ENCODE peak calls at places on chromosomes 6 and 20, in four cellular contexts. X is fibroblast of pulmonary artery, L is cardiac fibroblast, A is AG09309. Y is an unnamed sample.

GRCh38 chr6:107690864-107691661 is 133.1 kb downstream of the SCML4 start:
- DNase-seq in A (peak), X (peak), L (peak), Y (peak)

GRCh38 chr6:94341173-94341572 is 921.8 kb upstream of the EPHA7 start:
- DNase-seq in X (no peak), L (no peak), A (no peak), Y (no peak)

GRCh38 chr6:21679761-21680265 is 86.3 kb downstream of the SOX4 start:
- DNase-seq in X (peak), L (peak), A (peak), Y (peak)

GRCh38 chr20:47600967-47601547 is 99.4 kb downstream of the NCOA3 start:
- DNase-seq in L (no peak), A (no peak), X (no peak), Y (no peak)

GRCh38 chr20:21099653-21100589 is 6.2 kb downstream of the LINC00237 start:
- DNase-seq in L (peak), X (peak), A (no peak), Y (no peak)

GRCh38 chr6:170269151-170269872 is 21.6 kb downstream of the DLL1 start:
- DNase-seq in X (no peak), A (no peak), L (no peak), Y (no peak)

GRCh38 chr6:134678436-134678889 is 271.4 kb downstream of the ALDH8A1 start:
- DNase-seq in L (peak), X (peak), A (no peak), Y (peak)

GRCh38 chr6:118356054-118356453 is 192.0 kb upstream of the PLN start:
- DNase-seq in X (no peak), A (peak), L (no peak), Y (peak)

GRCh38 chr6:110714143-110714542 is 101.1 kb downstream of the CDK19 start:
- DNase-seq in X (no peak), L (no peak), A (no peak), Y (peak)

GRCh38 chr6:125859691-125860210 is 69.0 kb downstream of the NCOA7 start:
- DNase-seq in X (peak), A (no peak), L (peak), Y (peak)

GRCh38 chr6:111159628-111160027 is 72.3 kb downstream of the SLC16A10 start:
- DNase-seq in A (no peak), X (no peak), L (no peak), Y (no peak)

GRCh38 chr6:42742116-42742894 is 3.6 kb downstream of the TBCC start:
- DNase-seq in X (peak), L (peak), A (no peak), Y (no peak)

GRCh38 chr6:157021267-157022021 is 244.3 kb downstream of the ARID1B start:
- DNase-seq in A (peak), L (peak), X (peak), Y (peak)

GRCh38 chr6:36643967-36644366 is 34.5 kb upstream of the CDKN1A start:
- DNase-seq in X (no peak), A (no peak), L (no peak), Y (no peak)

GRCh38 chr6:39992861-39993622 is 58.8 kb upstream of the MOCS1 start:
- DNase-seq in X (peak), A (no peak), L (no peak), Y (no peak)

GRCh38 chr20:31869942-31870702 is at the start of the genes DUSP15 and TTLL9:
- DNase-seq in A (no peak), L (no peak), X (no peak), Y (no peak)

GRCh38 chr6:41785254-41785653 is 2.2 kb upstream of the TOMM6 start:
- DNase-seq in X (no peak), A (no peak), L (no peak), Y (no peak)

GRCh38 chr6:43972915-43973304 is 154.3 kb downstream of the MRPL14 start:
- DNase-seq in A (peak), X (peak), L (peak), Y (peak)

GRCh38 chr6:7542065-7542877 is 800 bp downstream of the DSP start:
- DNase-seq in A (no peak), X (no peak), L (no peak), Y (peak)

GRCh38 chr20:32466739-32467505 is 108.8 kb downstream of the ASXL1 start:
- DNase-seq in X (no peak), A (no peak), L (no peak), Y (no peak)

GRCh38 chr20:50425076-50425475 is 85.1 kb upstream of the PTPN1 start:
- DNase-seq in A (no peak), X (no peak), L (no peak), Y (no peak)

GRCh38 chr20:48015136-48015925 is 230.1 kb upstream of the SULF2 start:
- DNase-seq in X (peak), A (no peak), L (no peak), Y (peak)

GRCh38 chr6:79949235-79949634 is 1.9 kb upstream of the ELOVL4 start:
- DNase-seq in A (peak), X (peak), L (peak), Y (peak)

GRCh38 chr6:85556992-85557668 is 36.5 kb downstream of the SNX14 start:
- DNase-seq in X (no peak), A (no peak), L (no peak), Y (no peak)

GRCh38 chr6:40957616-40958492 is 81.2 kb downstream of the UNC5CL start:
- DNase-seq in A (peak), L (peak), X (peak), Y (peak)

GRCh38 chr20:34861386-34862084 is 11.1 kb downstream of the GGT7 start:
- DNase-seq in A (no peak), L (no peak), X (no peak), Y (no peak)

GRCh38 chr6:42339991-42340401 is 111.7 kb downstream of the TRERF1 start:
- DNase-seq in X (no peak), L (no peak), A (no peak), Y (no peak)

GRCh38 chr6:107491059-107491609 is 1.2 kb downstream of the SOBP start:
- DNase-seq in L (peak), X (peak), A (no peak), Y (peak)

GRCh38 chr20:52682271-52682670 is 289.9 kb upstream of the TSHZ2 start:
- DNase-seq in A (no peak), X (no peak), L (no peak), Y (no peak)

GRCh38 chr20:40797425-40797824 is 108.4 kb upstream of the MAFB start:
- DNase-seq in A (no peak), L (peak), X (peak), Y (peak)

GRCh38 chr6:34867484-34867883 is 20.4 kb downstream of the TAF11 start:
- DNase-seq in X (peak), A (no peak), L (peak), Y (peak)

GRCh38 chr6:41489284-41489851 is 56.8 kb upstream of the FOXP4 start:
- DNase-seq in L (no peak), A (no peak), X (no peak), Y (peak)

GRCh38 chr6:52725530-52726192 is 37.6 kb downstream of the GSTA2 start:
- DNase-seq in A (no peak), L (peak), X (peak), Y (peak)

GRCh38 chr6:88377976-88378580 is 211.9 kb upstream of the CNR1 start:
- DNase-seq in A (no peak), X (no peak), L (no peak), Y (no peak)

GRCh38 chr6:20708367-20709124 is 174.3 kb downstream of the CDKAL1 start:
- DNase-seq in A (no peak), X (no peak), L (no peak), Y (peak)

GRCh38 chr6:151294561-151295101 is 54.9 kb downstream of the AKAP12 start:
- DNase-seq in X (no peak), L (no peak), A (peak), Y (peak)

GRCh38 chr6:11522819-11523218 is 14.7 kb upstream of the TMEM170B start:
- DNase-seq in X (no peak), A (no peak), L (peak), Y (no peak)

DNA sequence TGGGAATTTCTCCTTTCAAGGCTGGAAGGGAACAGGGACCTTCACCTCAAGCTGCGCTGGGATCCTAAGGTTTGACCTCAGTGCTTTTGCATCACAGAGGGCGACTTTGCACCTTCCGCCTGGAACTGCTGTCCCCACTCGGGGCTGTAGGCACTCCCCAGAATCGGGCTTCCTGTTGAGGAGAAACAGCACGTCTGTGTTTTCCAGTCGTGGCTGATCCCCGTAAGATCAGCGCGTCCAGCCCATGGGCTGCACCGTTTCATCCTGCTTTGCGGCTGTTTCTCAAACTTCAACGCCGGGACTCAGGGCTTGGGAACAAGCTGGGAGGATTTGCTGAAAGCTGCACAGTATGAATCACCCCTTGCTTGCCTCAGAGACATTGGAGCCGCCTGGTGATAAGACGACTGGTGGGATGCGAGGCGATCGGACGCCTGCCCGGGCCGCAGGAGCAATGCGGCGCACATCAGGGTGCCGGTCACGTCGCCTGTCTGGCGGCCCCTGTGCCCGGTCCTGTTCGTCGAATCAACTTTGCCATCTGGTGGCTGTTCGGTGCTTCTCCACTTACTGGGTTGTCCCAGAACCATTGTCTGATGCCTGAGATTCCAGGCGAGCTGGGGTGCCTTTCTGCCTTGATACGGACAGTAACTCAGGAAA is 53.6 kb upstream of the FRMD1 start:
- DNase-seq in X (peak), L (peak), A (peak), Y (peak)
- TF ChIP-seq CTCF in X (peak), L (peak), A (peak), Y (peak)

GRCh38 chr6:24522821-24523175 is 28.0 kb downstream of the ALDH5A1 start:
- DNase-seq in X (no peak), A (no peak), L (no peak), Y (no peak)
- H3K4me3 ChIP-seq in X (no peak), A (no peak), L (no peak), Y (no peak)

DNA sequence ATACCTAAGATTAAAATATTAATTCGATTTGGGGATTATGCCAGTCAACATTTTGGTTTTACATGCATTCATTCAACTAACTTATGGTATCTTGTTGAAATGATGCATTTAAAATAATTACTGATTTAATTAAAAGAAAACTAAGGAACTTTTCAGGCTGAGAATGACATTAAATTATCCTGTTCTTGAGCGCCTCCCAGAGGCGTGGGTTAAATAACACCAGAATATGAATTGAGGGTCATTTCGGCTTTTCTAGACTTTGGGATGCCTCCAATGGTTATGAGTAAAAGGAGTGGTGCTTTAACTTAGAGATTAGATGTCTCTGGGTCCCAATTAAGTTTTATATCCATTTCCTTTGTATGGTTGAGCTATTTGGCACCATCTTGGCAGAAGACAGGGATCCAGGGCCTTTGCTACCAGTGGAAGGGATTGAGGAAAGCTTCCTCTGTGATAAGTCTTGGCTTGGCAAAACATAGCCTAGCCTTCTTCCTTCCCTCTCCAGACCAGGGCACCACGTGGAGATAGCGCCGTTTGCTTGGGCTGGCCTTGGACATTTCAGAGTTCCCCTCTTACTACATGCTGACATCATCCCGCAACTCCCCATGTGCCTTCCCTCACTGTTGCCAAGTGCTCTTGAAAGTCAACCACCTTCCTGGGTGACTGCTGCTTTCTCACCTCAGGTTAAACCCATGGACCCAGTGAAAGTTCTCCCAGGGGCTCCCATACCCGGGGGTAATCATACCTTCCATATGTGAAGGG is 28.7 kb downstream of the GNAS start:
- DNase-seq in L (no peak), X (no peak), A (no peak), Y (no peak)
- TF ChIP-seq CTCF in L (no peak), X (peak), A (no peak), Y (peak)

DNA sequence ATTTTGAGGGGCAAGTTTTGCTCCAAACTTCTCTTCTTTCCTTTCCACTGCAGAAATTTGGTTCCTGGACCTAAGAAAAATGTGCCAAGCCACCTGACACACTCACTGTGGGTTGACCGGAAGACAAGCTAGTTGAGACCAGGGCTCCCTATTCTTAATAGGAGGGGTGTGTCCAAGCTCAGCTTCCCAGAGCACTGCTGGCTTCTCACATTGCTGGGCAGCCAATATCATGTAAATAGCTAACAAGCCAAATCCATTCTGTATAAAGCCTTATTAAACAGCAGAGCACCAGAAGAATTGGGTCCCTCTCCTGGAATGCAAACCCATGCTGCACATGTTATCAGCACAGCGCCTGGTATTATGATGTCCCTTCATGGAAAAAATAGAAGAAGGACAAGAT is 17.0 kb upstream of the SAMD3 start:
- DNase-seq in A (no peak), L (no peak), X (no peak), Y (no peak)
- H3K4me3 ChIP-seq in A (no peak), L (no peak), X (no peak), Y (no peak)

GRCh38 chr6:161443868-161444267 is 170.0 kb upstream of the AGPAT4 start:
- DNase-seq in X (no peak), A (no peak), L (no peak), Y (no peak)

GRCh38 chr6:161444966-161445799 is 171.3 kb upstream of the AGPAT4 start:
- DNase-seq in X (no peak), L (no peak), A (no peak), Y (no peak)

GRCh38 chr6:161442381-161442858 is 168.6 kb upstream of the AGPAT4 start:
- DNase-seq in L (no peak), X (no peak), A (no peak), Y (no peak)

GRCh38 chr6:161446296-161446925 is 172.6 kb upstream of the AGPAT4 start:
- DNase-seq in A (no peak), L (no peak), X (no peak), Y (no peak)

GRCh38 chr6:161444464-161444863 is 170.6 kb upstream of the AGPAT4 start:
- DNase-seq in A (no peak), X (peak), L (no peak), Y (peak)
- TF ChIP-seq CTCF in A (peak), X (peak), L (no peak), Y (peak)

GRCh38 chr6:4449409-4449808 is 314.0 kb upstream of the ECI2 start:
- DNase-seq in L (no peak), X (no peak), A (no peak), Y (no peak)

GRCh38 chr6:4451101-4451500 is 315.7 kb upstream of the ECI2 start:
- DNase-seq in L (no peak), A (no peak), X (no peak), Y (peak)

GRCh38 chr6:4450237-4450636 is 314.9 kb upstream of the ECI2 start:
- DNase-seq in L (no peak), X (no peak), A (no peak), Y (no peak)

GRCh38 chr6:4447646-4448315 is 312.4 kb upstream of the ECI2 start:
- DNase-seq in A (no peak), L (peak), X (peak), Y (no peak)

DNA sequence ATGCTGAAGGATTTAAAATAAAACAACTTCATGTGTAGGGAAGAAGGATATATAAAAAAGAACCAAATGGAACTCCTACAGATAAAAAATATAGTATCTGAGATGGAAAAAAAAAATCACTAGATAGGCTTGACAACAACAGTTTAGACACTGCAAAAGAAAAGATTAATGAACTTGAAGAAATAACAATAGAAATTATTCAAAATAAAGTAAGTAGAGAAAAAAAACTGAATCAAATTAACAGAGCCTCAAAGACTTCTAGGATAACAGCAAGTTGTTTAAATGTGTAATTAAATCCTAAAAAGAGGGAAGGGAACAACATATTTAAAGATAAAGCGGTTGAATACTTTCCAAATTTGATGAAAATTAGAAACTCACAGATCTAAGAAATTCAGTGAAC is 316.3 kb upstream of the ECI2 start:
- DNase-seq in X (no peak), L (no peak), A (no peak), Y (no peak)
- H3K4me3 ChIP-seq in X (no peak), L (no peak), A (no peak), Y (no peak)

DNA sequence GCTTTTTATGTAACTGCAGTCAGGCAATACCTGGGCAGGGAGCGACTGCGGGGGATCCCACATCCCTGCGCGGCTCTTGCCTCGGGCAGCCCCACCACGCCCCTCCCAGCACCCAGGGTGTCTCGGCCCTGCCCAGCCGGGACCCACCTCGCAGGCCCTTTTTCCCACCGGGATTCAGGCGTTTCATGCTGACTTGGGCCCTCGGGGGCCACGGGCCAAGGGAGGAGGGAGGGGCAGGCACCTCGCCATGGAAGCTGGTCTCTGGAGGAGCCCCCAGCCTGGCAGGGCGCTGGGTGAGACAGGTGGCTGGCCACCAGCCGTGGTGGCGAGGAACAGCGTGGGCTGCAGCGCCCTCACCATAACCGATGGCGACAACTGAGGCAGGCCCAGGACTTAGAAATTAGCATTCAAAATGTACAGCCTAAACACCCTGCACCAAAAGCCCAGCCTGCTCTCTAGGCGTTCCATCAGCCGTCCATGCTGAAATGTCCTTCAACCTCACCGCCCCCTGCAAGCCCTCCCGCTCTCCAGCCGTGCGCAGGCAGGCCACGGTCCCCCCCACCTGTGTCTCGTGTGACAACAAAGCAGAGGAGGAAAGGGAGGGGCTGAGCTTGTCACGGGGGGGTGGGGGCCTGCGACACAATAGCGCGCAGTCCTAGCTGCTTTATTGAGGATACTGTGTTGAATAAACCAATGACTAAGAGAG is 15.1 kb upstream of the FOXC1 start:
- DNase-seq in X (no peak), A (no peak), L (no peak), Y (no peak)
- TF ChIP-seq CTCF in X (no peak), A (no peak), L (no peak), Y (no peak)

DNA sequence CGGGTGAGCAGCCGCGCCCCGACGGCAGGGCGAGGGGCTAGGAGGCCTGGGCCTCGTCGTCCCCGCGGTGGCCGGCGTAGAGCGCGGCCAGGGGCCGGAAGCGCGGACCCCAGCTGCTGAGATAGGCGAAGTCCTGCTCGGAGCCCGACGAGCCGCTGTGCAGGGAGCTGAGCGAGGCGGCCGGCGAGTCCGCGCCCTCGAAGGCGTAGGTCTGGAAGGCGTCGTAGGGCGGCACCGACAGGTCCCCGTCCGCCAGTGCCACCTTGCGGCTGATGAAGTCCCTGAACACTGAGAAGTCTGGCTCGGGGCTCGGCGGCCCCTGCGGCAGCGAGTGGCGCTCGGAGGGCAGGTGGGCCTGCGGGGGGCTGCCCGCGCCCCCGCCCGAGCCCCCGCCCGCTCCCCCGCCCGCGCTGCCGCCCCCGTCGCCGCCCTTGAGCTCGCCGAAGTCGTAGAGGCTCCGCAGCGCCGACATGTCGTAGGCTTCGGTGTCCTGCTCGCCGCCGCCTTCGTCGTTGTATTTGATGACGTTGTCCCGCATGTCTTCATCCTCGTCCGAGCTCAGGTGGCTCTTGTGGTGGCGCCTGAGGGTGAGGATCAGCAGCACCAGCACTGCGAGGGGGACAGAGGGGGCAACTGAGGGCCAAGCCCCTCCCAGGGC is 56.5 kb downstream of the CD40 start:
- DNase-seq in X (peak), A (no peak), L (peak), Y (peak)
- H3K4me3 ChIP-seq in X (no peak), A (no peak), L (no peak), Y (no peak)

GRCh38 chr6:26249959-26250805 is 114.8 kb upstream of the BTN3A2 start:
- DNase-seq in A (no peak), L (peak), X (peak), Y (peak)
- TF ChIP-seq CTCF in A (peak), L (peak), X (peak), Y (peak)

Y was measured in choroid plexus epithelial cell.